ENCODE peak calls at places on chromosomes 1 and 21, in seven cellular contexts. L is fibroblast of mammary gland, O is RCC 7860, J is skeletal muscle cell, R is brain microvascular endothelial cell, S is foreskin melanocyte, I is coronary artery. P is an unnamed sample.

GRCh38 chr1:200776949-200777348 is 38.3 kb downstream of the CAMSAP2 start:
- DNase-seq in R (no peak), I (no peak), L (peak; percentile 71), S (no peak), O (no peak), J (no peak), P (no peak)

GRCh38 chr1:217564833-217565232 is 66.1 kb downstream of the GPATCH2 start:
- DNase-seq in R (no peak), I (no peak), L (no peak), J (no peak), O (no peak), S (no peak), P (no peak)

GRCh38 chr1:48936436-48936835 is 159.7 kb upstream of the BEND5 start:
- DNase-seq in S (no peak), L (peak; percentile 35), I (no peak), J (no peak), O (no peak), R (no peak), P (no peak)

GRCh38 chr1:98053471-98054366 is 132.9 kb upstream of the DPYD start:
- DNase-seq in I (peak; percentile 73), O (no peak), S (peak; percentile 54), J (no peak), L (peak; percentile 51), R (peak; percentile 54), P (peak; percentile 68)

GRCh38 chr1:226438007-226438406 is 30.1 kb upstream of the PARP1 start:
- DNase-seq in O (no peak), L (peak; percentile 19), S (no peak), R (no peak), J (no peak), I (no peak), P (no peak)

GRCh38 chr1:225651872-225652725 is 824 bp downstream of the ENAH start:
- DNase-seq in J (no peak), O (peak; percentile 34), S (no peak), I (peak; percentile 75), R (no peak), L (peak; percentile 41), P (no peak)

GRCh38 chr1:38121231-38121680 is 74.7 kb upstream of the POU3F1 start:
- DNase-seq in S (no peak), O (no peak), J (no peak), I (no peak), L (no peak), R (no peak), P (no peak)

GRCh38 chr21:45761703-45762102 is 118.2 kb downstream of the PCBP3 start:
- DNase-seq in S (no peak), I (no peak), J (no peak), R (no peak), O (no peak), L (no peak), P (no peak)

GRCh38 chr1:212167098-212167497 is 118.1 kb upstream of the PPP2R5A start:
- DNase-seq in L (peak; percentile 83), O (peak; percentile 6), S (no peak), J (peak; percentile 71), R (peak; percentile 66), I (no peak), P (peak; percentile 65)

GRCh38 chr1:55716610-55717009 is 501.4 kb upstream of the USP24 start:
- DNase-seq in J (peak; percentile 44), R (peak; percentile 67), I (no peak), O (peak; percentile 59), L (peak; percentile 55), S (no peak), P (no peak)

GRCh38 chr1:85465099-85465790 is at the start of gene DDAH1:
- DNase-seq in I (no peak), S (no peak), L (peak; percentile 50), J (no peak), O (peak; percentile 43), R (peak; percentile 35), P (peak; percentile 74)

GRCh38 chr21:45250272-45250671 is 37.4 kb downstream of the POFUT2 start:
- DNase-seq in S (no peak), R (no peak), L (no peak), J (no peak), I (no peak), O (no peak), P (no peak)

GRCh38 chr1:98661544-98662353 is at the start of gene SNX7:
- DNase-seq in O (peak; percentile 56), S (peak; percentile 53), I (peak; percentile 89), J (peak; percentile 43), R (peak; percentile 50), L (peak; percentile 59), P (peak; percentile 91)

GRCh38 chr1:161131721-161132409 is 602 bp downstream of the DEDD start:
- DNase-seq in S (no peak), L (peak; percentile 29), R (no peak), I (peak; percentile 81), J (no peak), O (no peak), P (no peak)

GRCh38 chr1:43659785-43660184 is 9.8 kb downstream of the KDM4A start:
- DNase-seq in L (no peak), S (no peak), I (no peak), R (no peak), J (no peak), O (no peak), P (no peak)

GRCh38 chr1:53061859-53062714 is at the start of gene PODN:
- DNase-seq in S (no peak), R (no peak), L (no peak), I (no peak), J (no peak), O (no peak), P (peak; percentile 86)

P was measured in sigmoid colon.